ENCODE peak calls at places on chromosomes 2 and 18, in seven cellular contexts. Z is neuronal stem cell, C is trophoblast cell, P is IMR-90, T is mesenchymal stem cell, Y is mesendoderm, V is H1. X is an unnamed sample.

GRCh38 chr2:122451040-122451439 is 695.6 kb downstream of the TSN start:
- DNase-seq in Z (no peak), C (no peak), P (peak; percentile 21), T (peak; percentile 19), Y (peak; percentile 55), V (no peak), X (peak; percentile 34)

GRCh38 chr2:146124741-146125140 is 1604.8 kb upstream of the ZEB2 start:
- DNase-seq in Z (no peak), C (no peak), P (peak; percentile 63), T (peak; percentile 16), Y (peak; percentile 8), V (no peak), X (no peak)

GRCh38 chr2:236177604-236177966 is 9.4 kb upstream of the GBX2 start:
- DNase-seq in Z (peak; percentile 59), C (peak; percentile 36), P (peak; percentile 16), T (peak; percentile 29), Y (peak; percentile 94), V (peak; percentile 91), X (peak; percentile 89)

GRCh38 chr2:64865831-64866146 is 123.4 kb upstream of the SLC1A4 start:
- DNase-seq in Z (peak; percentile 30), C (no peak), P (no peak), T (no peak), Y (no peak), V (no peak), X (no peak)

GRCh38 chr2:11343626-11344341 is 652 bp downstream of the ROCK2 start:
- DNase-seq in Z (peak; percentile 51), C (peak; percentile 50), P (peak; percentile 20), T (peak; percentile 64), Y (peak; percentile 91), V (peak; percentile 76), X (peak; percentile 66)

GRCh38 chr2:114231921-114232320 is 210.5 kb upstream of the DPP10 start:
- DNase-seq in Z (no peak), C (no peak), P (no peak), T (no peak), Y (no peak), V (no peak), X (no peak)

GRCh38 chr2:144546933-144547332 is 27.0 kb upstream of the ZEB2 start:
- DNase-seq in Z (no peak), C (no peak), P (peak; percentile 16), T (no peak), Y (no peak), V (no peak), X (no peak)

GRCh38 chr18:62716679-62717058 is 1.3 kb downstream of the PHLPP1 start:
- DNase-seq in Z (peak; percentile 38), C (peak; percentile 46), P (no peak), T (peak; percentile 66), Y (peak; percentile 79), V (peak; percentile 73), X (peak; percentile 46)

GRCh38 chr18:44691148-44691925 is 10.6 kb downstream of the SETBP1 start:
- DNase-seq in Z (no peak), C (no peak), P (no peak), T (no peak), Y (no peak), V (no peak), X (no peak)

GRCh38 chr2:240392948-240393830 is 42.3 kb upstream of the GPC1 start:
- DNase-seq in Z (no peak), C (no peak), P (no peak), T (no peak), Y (no peak), V (no peak), X (peak; percentile 15)

GRCh38 chr18:23106575-23106974 is 28.7 kb upstream of the CABLES1 start:
- DNase-seq in Z (no peak), C (peak; percentile 74), P (peak; percentile 96), T (peak; percentile 98), Y (peak; percentile 69), V (no peak), X (no peak)

GRCh38 chr2:176099159-176099736 is 347 bp upstream of the HOXD12 start:
- DNase-seq in Z (no peak), C (no peak), P (no peak), T (no peak), Y (no peak), V (peak; percentile 48), X (peak; percentile 48)

GRCh38 chr2:15831150-15831549 is 109.2 kb upstream of the MYCN start:
- DNase-seq in Z (no peak), C (no peak), P (no peak), T (no peak), Y (no peak), V (no peak), X (no peak)

GRCh38 chr18:63098014-63098981 is 221.3 kb downstream of the BCL2 start:
- DNase-seq in Z (no peak), C (no peak), P (no peak), T (no peak), Y (no peak), V (no peak), X (no peak)

GRCh38 chr2:240822280-240822847 is 2.3 kb upstream of the KIF1A start:
- DNase-seq in Z (no peak), C (no peak), P (no peak), T (no peak), Y (no peak), V (no peak), X (no peak)

GRCh38 chr2:15840173-15840572 is 100.2 kb upstream of the MYCN start:
- DNase-seq in Z (no peak), C (peak; percentile 38), P (no peak), T (no peak), Y (no peak), V (no peak), X (no peak)

DNA sequence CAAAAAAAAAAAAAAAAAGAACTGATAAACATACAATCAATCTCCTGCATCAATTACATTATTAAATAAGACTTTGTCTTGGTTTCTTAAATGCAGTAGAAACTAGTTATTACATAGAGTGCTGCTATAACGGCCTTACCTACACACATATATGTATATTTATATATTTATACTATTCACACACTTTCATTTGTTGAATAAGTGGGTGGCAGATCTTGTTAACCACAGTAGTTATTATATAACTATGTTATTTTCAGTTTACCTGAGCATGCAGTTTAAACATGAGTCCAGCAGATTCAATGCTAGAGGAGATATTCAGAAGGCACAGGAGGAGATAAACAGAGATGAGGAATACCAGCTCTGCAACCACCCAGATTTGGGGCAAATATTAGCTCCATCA is 81.5 kb upstream of the CD226 start:
- DNase-seq in Z (no peak), C (no peak), P (no peak), T (no peak), Y (no peak), V (no peak), X (no peak)
- H4K8ac ChIP-seq in Z (no peak overlapping the region), C (no peak overlapping the region), P (no peak overlapping the region), T (no peak overlapping the region), Y (no peak overlapping the region), V (no peak overlapping the region), X (no peak overlapping the region)

DNA sequence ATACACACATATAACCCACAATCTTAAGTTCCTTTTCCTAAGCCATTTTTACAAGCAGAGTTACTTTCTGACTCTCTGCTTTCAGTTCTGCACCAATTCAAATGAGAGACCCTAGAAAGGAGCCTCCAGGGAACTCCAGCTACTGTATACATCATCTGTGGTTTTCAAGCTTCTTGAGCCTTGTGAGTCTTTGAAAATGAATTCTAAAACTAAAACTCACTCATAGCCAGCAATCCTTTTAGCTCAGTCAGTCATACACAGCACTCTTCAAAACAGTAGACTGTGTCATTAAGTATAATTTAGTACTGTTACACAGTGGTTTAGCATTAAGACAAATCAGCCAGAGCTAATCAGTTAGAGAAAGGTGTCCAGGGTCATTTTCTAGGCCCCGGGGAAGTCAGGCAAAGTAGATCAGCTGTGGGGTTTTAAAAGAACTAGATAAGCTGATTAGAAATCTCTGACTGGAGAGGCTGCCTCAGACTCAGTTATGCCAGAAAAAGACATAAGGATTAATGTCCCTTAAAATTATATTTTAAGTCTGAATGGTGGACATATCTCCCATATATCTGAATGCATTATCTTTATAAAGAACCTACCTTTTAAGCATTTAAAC is 322.1 kb upstream of the THUMPD2 start:
- DNase-seq in Z (no peak), C (no peak), P (peak; percentile 92), T (peak; percentile 88), Y (peak; percentile 10), V (no peak), X (no peak)
- H3K18ac ChIP-seq in Z (no peak overlapping the region), C (no peak overlapping the region), P (peak overlapping the region; percentile 100), T (no peak overlapping the region), Y (peak overlapping the region; percentile 28), V (no peak overlapping the region), X (no peak overlapping the region)

DNA sequence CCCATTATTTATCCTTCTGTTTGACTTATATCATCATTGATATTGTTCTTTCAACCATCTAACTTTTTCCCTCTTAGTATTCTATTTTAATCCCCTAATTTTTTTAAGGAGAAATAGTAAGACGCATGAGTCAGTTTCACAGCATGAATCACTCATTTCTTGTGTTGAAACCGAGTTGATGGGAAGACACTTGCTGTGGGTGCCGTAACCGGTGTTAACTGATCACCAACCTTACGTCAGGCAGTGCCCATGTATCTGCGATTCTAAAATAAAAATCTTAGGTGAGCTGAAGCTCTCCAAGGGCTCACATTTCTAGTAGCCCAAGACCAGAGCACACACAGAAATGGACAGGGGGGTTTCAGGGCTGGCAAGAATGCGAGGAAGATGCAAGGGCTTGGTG is 348.1 kb downstream of the GALR1 start:
- DNase-seq in Z (no peak), C (no peak), P (no peak), T (no peak), Y (no peak), V (no peak), X (no peak)
- H3K23ac ChIP-seq in Z (no peak overlapping the region), C (no peak overlapping the region), P (no peak overlapping the region), T (no peak overlapping the region), Y (no peak overlapping the region), V (no peak overlapping the region), X (no peak overlapping the region)

GRCh38 chr2:47298739-47299138 is 104.2 kb upstream of the MSH2 start:
- DNase-seq in Z (no peak), C (no peak), P (no peak), T (no peak), Y (no peak), V (no peak), X (no peak)

GRCh38 chr2:47301277-47301618 is 101.7 kb upstream of the MSH2 start:
- DNase-seq in Z (no peak), C (no peak), P (no peak), T (no peak), Y (no peak), V (no peak), X (no peak)

GRCh38 chr2:47299555-47299954 is 103.4 kb upstream of the MSH2 start:
- DNase-seq in Z (no peak), C (peak; percentile 78), P (peak; percentile 86), T (peak; percentile 89), Y (peak; percentile 73), V (no peak), X (no peak)

GRCh38 chr2:47300609-47301276 is 102.2 kb upstream of the MSH2 start:
- DNase-seq in Z (no peak), C (no peak), P (no peak), T (no peak), Y (no peak), V (no peak), X (no peak)

DNA sequence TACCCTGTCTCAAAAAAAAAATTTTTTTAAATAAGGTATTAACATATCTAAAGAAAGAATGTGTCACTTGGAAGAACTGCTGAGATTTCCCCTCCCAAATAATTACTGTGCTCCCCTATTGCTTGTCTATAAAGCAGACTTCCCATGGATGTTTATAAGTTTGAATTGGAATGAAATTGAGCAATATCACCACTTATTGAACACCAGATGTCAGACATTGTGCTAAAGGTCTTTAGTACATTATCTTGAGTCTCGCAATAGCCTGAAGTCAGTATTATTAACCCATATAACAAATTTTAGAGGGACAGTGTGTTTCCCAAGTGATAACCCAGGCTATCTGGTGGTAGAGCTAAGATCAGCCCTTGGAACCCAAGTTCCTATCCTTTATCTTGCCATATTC is 102.9 kb upstream of the MSH2 start:
- DNase-seq in Z (no peak), C (no peak), P (no peak), T (peak; percentile 41), Y (no peak), V (no peak), X (no peak)
- H4K8ac ChIP-seq in Z (no peak overlapping the region), C (no peak overlapping the region), P (no peak overlapping the region), T (no peak overlapping the region), Y (no peak overlapping the region), V (no peak overlapping the region), X (no peak overlapping the region)